ENCODE peak calls at places on chromosomes 2 and 18, in nine cellular contexts. W is GM12864; E is SJSA1; F is CD4-positive, alpha-beta T cell; A is stomach; U is RWPE1; M is C1 segment of cervical spinal cord; J is GM23248; Z is stimulated activated CD4-positive, alpha-beta T cell treated with anti-CD3 and anti-CD28 coated beads, Interleukin-1b, Interleukin-23, amount 100 ng/mL, for 4 hours. D is an unnamed sample.

GRCh38 chr2:219082332-219082958 is 21.7 kb upstream of the IHH start:
- DNase-seq in J (no peak), A (peak; percentile 49), F (no peak), W (no peak), E (no peak), M (no peak), U (no peak), Z (no peak), D (no peak)

GRCh38 chr2:126761981-126762878 is 106.3 kb downstream of the GYPC start:
- DNase-seq in U (no peak), Z (no peak), M (no peak), E (no peak), A (no peak), F (peak; percentile 37), W (no peak), J (no peak), D (no peak)

GRCh38 chr2:220221904-220222495 is 594.6 kb downstream of the SLC4A3 start:
- DNase-seq in A (no peak), W (no peak), J (no peak), M (no peak), F (no peak), E (no peak), U (no peak), Z (no peak), D (no peak)

GRCh38 chr18:54390838-54391237 is 33.1 kb downstream of the C18orf54 start:
- DNase-seq in Z (no peak), M (no peak), A (no peak), U (no peak), W (no peak), E (no peak), F (no peak), J (no peak), D (no peak)

GRCh38 chr2:71130325-71131260 is at the start of gene MPHOSPH10:
- DNase-seq in U (peak; percentile 83), J (peak; percentile 96), E (peak; percentile 93), F (peak; percentile 81), Z (peak; percentile 80), A (peak; percentile 90), W (peak; percentile 83), M (peak; percentile 92), D (peak; percentile 84)

GRCh38 chr2:8882094-8882493 is 44.7 kb upstream of the KIDINS220 start:
- DNase-seq in J (peak; percentile 38), E (no peak), U (no peak), Z (no peak), M (no peak), A (no peak), F (no peak), W (no peak), D (no peak)

GRCh38 chr2:71589763-71590162 is 136.4 kb downstream of the DYSF start:
- DNase-seq in F (no peak), W (no peak), J (no peak), A (no peak), M (no peak), Z (no peak), E (no peak), U (no peak), D (no peak)

GRCh38 chr2:71897145-71897495 is 250.5 kb downstream of the CYP26B1 start:
- DNase-seq in E (no peak), J (no peak), A (no peak), U (no peak), Z (no peak), W (no peak), F (no peak), M (peak; percentile 56), D (peak; percentile 7)

GRCh38 chr2:20169796-20170467 is 55.0 kb downstream of the SDC1 start:
- DNase-seq in A (peak; percentile 23), M (no peak), E (no peak), J (peak; percentile 23), U (no peak), Z (no peak), W (no peak), F (no peak), D (no peak)

GRCh38 chr2:97651114-97651513 is 5.3 kb downstream of the COX5B start:
- DNase-seq in E (no peak), F (no peak), Z (no peak), W (no peak), A (no peak), J (no peak), M (no peak), U (no peak), D (peak; percentile 2)

GRCh38 chr2:232927041-232927792 is 57.2 kb downstream of the SNORC start:
- DNase-seq in W (no peak), E (peak; percentile 49), F (no peak), U (peak; percentile 31), M (no peak), Z (no peak), A (no peak), J (peak; percentile 35), D (peak; percentile 34)

GRCh38 chr2:10332402-10333246 is 29.9 kb downstream of the HPCAL1 start:
- DNase-seq in U (no peak), W (no peak), A (no peak), M (no peak), J (no peak), F (no peak), E (no peak), Z (peak; percentile 23), D (no peak)

GRCh38 chr2:190425221-190425866 is 17.2 kb downstream of the MFSD6 start:
- DNase-seq in M (no peak), Z (no peak), A (no peak), W (no peak), E (no peak), U (no peak), J (no peak), F (no peak), D (no peak)

GRCh38 chr2:19747310-19748072 is 154.3 kb downstream of the TTC32 start:
- DNase-seq in M (no peak), A (no peak), W (no peak), Z (no peak), U (no peak), F (no peak), E (no peak), J (peak; percentile 76), D (no peak)